ENCODE peak calls at places on chromosomes 1 and 21, in ten cellular contexts. X is amniotic stem cell; N is left ventricle myocardium inferior; Z is stimulated activated effector memory CD8-positive, alpha-beta T cell treated with anti-CD3 and anti-CD28 coated beads, Interleukin-12 subunit alpha, Interleukin-12 subunit beta, amount 100 ng/mL, for 72 hours; C is lower leg skin; U is stromal cell of bone marrow; Y is HuH-7.5; W is neural crest cell; O is NCI-H1092 treated with DMSO at 0.1 percent for 48 hours; P is Ammon's horn. T is an unnamed sample.
A peak's percentile ranks its signal among the peaks of the same experiment; 100 is the strongest.

GRCh38 chr1:14485285-14485684 is 113.2 kb upstream of the KAZN start:
- DNase-seq in X (no peak), N (no peak), Z (no peak), C (no peak), U (no peak), Y (no peak), W (no peak), O (no peak), P (no peak), T (no peak)

GRCh38 chr1:34378968-34379729 is 202.4 kb downstream of the C1orf94 start:
- DNase-seq in X (no peak), N (no peak), Z (no peak), C (no peak), U (no peak), Y (no peak), W (no peak), O (peak; percentile 46), P (no peak), T (no peak)

GRCh38 chr1:228308628-228309547 is 97.7 kb downstream of the TRIM11 start:
- DNase-seq in X (no peak), N (no peak), Z (no peak), C (no peak), U (no peak), Y (peak; percentile 50), W (no peak), O (no peak), P (no peak), T (no peak)

GRCh38 chr1:72535470-72535869 is 253.1 kb upstream of the NEGR1 start:
- DNase-seq in X (no peak), N (no peak), Z (no peak), C (no peak), U (no peak), Y (no peak), W (no peak), O (no peak), P (no peak), T (no peak)

GRCh38 chr1:200298242-200298641 is 111.6 kb downstream of the ZNF281 start:
- DNase-seq in X (no peak), N (no peak), Z (no peak), C (no peak), U (no peak), Y (no peak), W (no peak), O (no peak), P (no peak), T (no peak)

GRCh38 chr1:117171900-117172501 is 38.7 kb downstream of the VTCN1 start:
- DNase-seq in X (no peak), N (peak; percentile 35), Z (no peak), C (no peak), U (no peak), Y (no peak), W (peak; percentile 57), O (no peak), P (peak; percentile 41), T (no peak)

GRCh38 chr1:153985984-153986761 is at the start of gene RAB13:
- DNase-seq in X (peak; percentile 83), N (peak; percentile 86), Z (no peak), C (peak; percentile 84), U (peak; percentile 86), Y (peak; percentile 87), W (peak; percentile 64), O (peak; percentile 70), P (peak; percentile 79), T (peak; percentile 49)

GRCh38 chr1:119732465-119733168 is 20.9 kb downstream of the PHGDH start:
- DNase-seq in X (no peak), N (no peak), Z (no peak), C (no peak), U (no peak), Y (no peak), W (no peak), O (no peak), P (peak; percentile 90), T (no peak)

GRCh38 chr21:28138272-28138671 is 854.4 kb downstream of the LTN1 start:
- DNase-seq in X (no peak), N (no peak), Z (no peak), C (no peak), U (no peak), Y (no peak), W (no peak), O (no peak), P (no peak), T (no peak)

GRCh38 chr21:44574457-44575306 is 1.2 kb downstream of the KRTAP10-4 start:
- DNase-seq in X (no peak), N (no peak), Z (no peak), C (no peak), U (no peak), Y (no peak), W (no peak), O (no peak), P (no peak), T (no peak)

GRCh38 chr21:42495027-42495426 is 997 bp downstream of the RSPH1 start:
- DNase-seq in X (no peak), N (no peak), Z (no peak), C (no peak), U (no peak), Y (no peak), W (no peak), O (no peak), P (no peak), T (no peak)

GRCh38 chr1:193356249-193356648 is 169.8 kb upstream of the B3GALT2 start:
- DNase-seq in X (no peak), N (peak; percentile 39), Z (no peak), C (no peak), U (no peak), Y (no peak), W (no peak), O (no peak), P (no peak), T (no peak)

GRCh38 chr1:114342376-114342775 is 168.6 kb downstream of the TRIM33 start:
- DNase-seq in X (no peak), N (no peak), Z (no peak), C (peak; percentile 11), U (no peak), Y (no peak), W (no peak), O (no peak), P (no peak), T (no peak)

GRCh38 chr1:31575373-31576140 is 758 bp upstream of the TINAGL1 start:
- DNase-seq in X (no peak), N (no peak), Z (no peak), C (no peak), U (no peak), Y (peak; percentile 68), W (no peak), O (no peak), P (no peak), T (no peak)

GRCh38 chr1:29749021-29749420 is 512.7 kb downstream of the PTPRU start:
- DNase-seq in X (no peak), N (no peak), Z (no peak), C (no peak), U (no peak), Y (no peak), W (no peak), O (no peak), P (peak; percentile 52), T (no peak)

GRCh38 chr1:7810395-7810794 is 26.3 kb downstream of the PER3 start:
- DNase-seq in X (peak; percentile 66), N (no peak), Z (no peak), C (no peak), U (peak; percentile 88), Y (no peak), W (no peak), O (no peak), P (no peak), T (no peak)

GRCh38 chr1:217135569-217135915 is 412.3 kb upstream of the ESRRG start:
- DNase-seq in X (no peak), N (no peak), Z (no peak), C (no peak), U (no peak), Y (peak; percentile 62), W (peak; percentile 20), O (peak; percentile 75), P (no peak), T (no peak)

GRCh38 chr1:207063014-207063413 is 9.9 kb downstream of the PFKFB2 start:
- DNase-seq in X (no peak), N (no peak), Z (no peak), C (no peak), U (no peak), Y (no peak), W (no peak), O (no peak), P (no peak), T (no peak)

GRCh38 chr1:53722025-53722424 is 16.9 kb downstream of the GLIS1 start:
- DNase-seq in X (no peak), N (no peak), Z (no peak), C (no peak), U (no peak), Y (no peak), W (no peak), O (no peak), P (no peak), T (no peak)

GRCh38 chr1:43901562-43901961 is 32.0 kb upstream of the ARTN start:
- DNase-seq in X (no peak), N (no peak), Z (no peak), C (no peak), U (no peak), Y (no peak), W (no peak), O (no peak), P (no peak), T (no peak)

GRCh38 chr1:91791691-91792392 is 94.1 kb downstream of the TGFBR3 start:
- DNase-seq in X (no peak), N (no peak), Z (no peak), C (no peak), U (no peak), Y (no peak), W (no peak), O (no peak), P (no peak), T (no peak)

GRCh38 chr1:50846224-50846839 is 113.7 kb downstream of the FAF1 start:
- DNase-seq in X (no peak), N (no peak), Z (no peak), C (no peak), U (no peak), Y (no peak), W (no peak), O (no peak), P (no peak), T (no peak)

GRCh38 chr1:112557385-112557784 is 48.6 kb downstream of the WNT2B start:
- DNase-seq in X (no peak), N (no peak), Z (no peak), C (no peak), U (no peak), Y (no peak), W (no peak), O (no peak), P (no peak), T (no peak)

GRCh38 chr1:119603695-119604094 is 44.4 kb downstream of the ZNF697 start:
- DNase-seq in X (no peak), N (no peak), Z (no peak), C (no peak), U (no peak), Y (no peak), W (no peak), O (no peak), P (no peak), T (no peak)

GRCh38 chr1:18217398-18218043 is 109.9 kb downstream of the IGSF21 start:
- DNase-seq in X (no peak), N (no peak), Z (no peak), C (no peak), U (no peak), Y (peak; percentile 24), W (peak; percentile 10), O (peak; percentile 34), P (peak; percentile 47), T (no peak)

GRCh38 chr1:100597069-100597741 is 59.3 kb downstream of the GPR88 start:
- DNase-seq in X (peak; percentile 57), N (no peak), Z (no peak), C (no peak), U (peak; percentile 59), Y (no peak), W (no peak), O (no peak), P (no peak), T (no peak)

GRCh38 chr1:183585038-183585437 is 5.2 kb downstream of the NCF2 start:
- DNase-seq in X (no peak), N (no peak), Z (no peak), C (no peak), U (no peak), Y (no peak), W (no peak), O (no peak), P (no peak), T (no peak)

GRCh38 chr1:152108899-152109222 is 6.4 kb downstream of the TCHH start:
- DNase-seq in X (no peak), N (no peak), Z (no peak), C (no peak), U (no peak), Y (no peak), W (no peak), O (no peak), P (no peak), T (no peak)

T was measured in omental fat pad.